ENCODE peak calls at places on chromosomes 11 and 22, in six cellular contexts. One of them, this sample, is unnamed.

GRCh38 chr11:67286621-67287333 is 2.3 kb upstream of the ANKRD13D start:
- DNase-seq in coronary artery: no peak
- DNase-seq in lower lobe of right lung: peak
- DNase-seq in naive thymus-derived CD4-positive, alpha-beta T cell: no peak
- DNase-seq in kidney: peak
- DNase-seq in neuronal stem cell: no peak
- DNase-seq in this sample: no peak

GRCh38 chr11:26573896-26574295 is 1.8 kb upstream of the MUC15 start:
- DNase-seq in neuronal stem cell: no peak
- DNase-seq in kidney: no peak
- DNase-seq in coronary artery: no peak
- DNase-seq in naive thymus-derived CD4-positive, alpha-beta T cell: no peak
- DNase-seq in lower lobe of right lung: no peak
- DNase-seq in this sample: no peak

GRCh38 chr11:15035283-15035682 is 38.1 kb upstream of the CALCB start:
- DNase-seq in lower lobe of right lung: no peak
- DNase-seq in kidney: no peak
- DNase-seq in naive thymus-derived CD4-positive, alpha-beta T cell: no peak
- DNase-seq in neuronal stem cell: no peak
- DNase-seq in coronary artery: no peak
- DNase-seq in this sample: no peak

GRCh38 chr11:69922015-69922595 is 102.9 kb upstream of the FGF3 start:
- DNase-seq in kidney: peak
- DNase-seq in lower lobe of right lung: peak
- DNase-seq in coronary artery: peak
- DNase-seq in naive thymus-derived CD4-positive, alpha-beta T cell: no peak
- DNase-seq in neuronal stem cell: no peak
- DNase-seq in this sample: no peak

GRCh38 chr11:120031612-120032600 is 106.0 kb downstream of the TRIM29 start:
- DNase-seq in lower lobe of right lung: no peak
- DNase-seq in neuronal stem cell: no peak
- DNase-seq in naive thymus-derived CD4-positive, alpha-beta T cell: no peak
- DNase-seq in kidney: no peak
- DNase-seq in coronary artery: peak
- DNase-seq in this sample: no peak

GRCh38 chr11:93370260-93370659 is 39.7 kb downstream of the DEUP1 start:
- DNase-seq in neuronal stem cell: no peak
- DNase-seq in lower lobe of right lung: no peak
- DNase-seq in naive thymus-derived CD4-positive, alpha-beta T cell: no peak
- DNase-seq in kidney: no peak
- DNase-seq in coronary artery: no peak
- DNase-seq in this sample: no peak

GRCh38 chr11:114566273-114566672 is 6.6 kb upstream of the NXPE1 start:
- DNase-seq in kidney: no peak
- DNase-seq in naive thymus-derived CD4-positive, alpha-beta T cell: no peak
- DNase-seq in lower lobe of right lung: no peak
- DNase-seq in coronary artery: no peak
- DNase-seq in neuronal stem cell: peak
- DNase-seq in this sample: no peak

GRCh38 chr11:35525501-35526175 is at the start of gene PAMR1:
- DNase-seq in coronary artery: no peak
- DNase-seq in kidney: peak
- DNase-seq in naive thymus-derived CD4-positive, alpha-beta T cell: peak
- DNase-seq in lower lobe of right lung: peak
- DNase-seq in neuronal stem cell: peak
- DNase-seq in this sample: no peak

GRCh38 chr11:87366766-87367405 is 329.2 kb downstream of the TMEM135 start:
- DNase-seq in neuronal stem cell: no peak
- DNase-seq in kidney: no peak
- DNase-seq in coronary artery: no peak
- DNase-seq in naive thymus-derived CD4-positive, alpha-beta T cell: no peak
- DNase-seq in lower lobe of right lung: no peak
- DNase-seq in this sample: no peak

GRCh38 chr11:117468888-117469287 is 141.2 kb downstream of the CEP164 start:
- DNase-seq in lower lobe of right lung: no peak
- DNase-seq in naive thymus-derived CD4-positive, alpha-beta T cell: no peak
- DNase-seq in coronary artery: no peak
- DNase-seq in neuronal stem cell: no peak
- DNase-seq in kidney: no peak
- DNase-seq in this sample: no peak

GRCh38 chr22:23762866-23763578 is at the start of gene C22orf15:
- DNase-seq in coronary artery: no peak
- DNase-seq in lower lobe of right lung: no peak
- DNase-seq in naive thymus-derived CD4-positive, alpha-beta T cell: peak
- DNase-seq in kidney: no peak
- DNase-seq in neuronal stem cell: no peak
- DNase-seq in this sample: no peak

GRCh38 chr11:70575396-70576060 is 177.2 kb downstream of the CTTN start:
- DNase-seq in neuronal stem cell: no peak
- DNase-seq in coronary artery: no peak
- DNase-seq in naive thymus-derived CD4-positive, alpha-beta T cell: no peak
- DNase-seq in lower lobe of right lung: no peak
- DNase-seq in kidney: no peak
- DNase-seq in this sample: no peak

GRCh38 chr11:12696911-12697581 is 22.8 kb downstream of the TEAD1 start:
- DNase-seq in lower lobe of right lung: no peak
- DNase-seq in naive thymus-derived CD4-positive, alpha-beta T cell: no peak
- DNase-seq in neuronal stem cell: no peak
- DNase-seq in kidney: peak
- DNase-seq in coronary artery: no peak
- DNase-seq in this sample: no peak

GRCh38 chr11:14499178-14499559 is 442 bp downstream of the COPB1 start:
- DNase-seq in kidney: peak
- DNase-seq in lower lobe of right lung: peak
- DNase-seq in naive thymus-derived CD4-positive, alpha-beta T cell: no peak
- DNase-seq in coronary artery: no peak
- DNase-seq in neuronal stem cell: no peak
- DNase-seq in this sample: peak

GRCh38 chr11:65479184-65480145 is 19.4 kb upstream of the MALAT1 start:
- DNase-seq in naive thymus-derived CD4-positive, alpha-beta T cell: no peak
- DNase-seq in lower lobe of right lung: no peak
- DNase-seq in coronary artery: peak
- DNase-seq in kidney: peak
- DNase-seq in neuronal stem cell: no peak
- DNase-seq in this sample: no peak

GRCh38 chr22:37708580-37709444 is 12.0 kb downstream of the TRIOBP start:
- DNase-seq in coronary artery: no peak
- DNase-seq in naive thymus-derived CD4-positive, alpha-beta T cell: no peak
- DNase-seq in kidney: peak
- DNase-seq in neuronal stem cell: no peak
- DNase-seq in lower lobe of right lung: peak
- DNase-seq in this sample: no peak

GRCh38 chr11:18012314-18012905 is 437 bp downstream of the SERGEF start:
- DNase-seq in coronary artery: peak
- DNase-seq in kidney: no peak
- DNase-seq in lower lobe of right lung: peak
- DNase-seq in neuronal stem cell: no peak
- DNase-seq in naive thymus-derived CD4-positive, alpha-beta T cell: peak
- DNase-seq in this sample: peak

GRCh38 chr11:128422576-128423370 is 164.6 kb downstream of the ETS1 start:
- DNase-seq in coronary artery: peak
- DNase-seq in neuronal stem cell: no peak
- DNase-seq in lower lobe of right lung: peak
- DNase-seq in naive thymus-derived CD4-positive, alpha-beta T cell: peak
- DNase-seq in kidney: peak
- DNase-seq in this sample: peak

GRCh38 chr11:122784325-122785155 is 53.8 kb upstream of the CRTAM start:
- DNase-seq in naive thymus-derived CD4-positive, alpha-beta T cell: no peak
- DNase-seq in lower lobe of right lung: no peak
- DNase-seq in kidney: no peak
- DNase-seq in neuronal stem cell: no peak
- DNase-seq in coronary artery: no peak
- DNase-seq in this sample: no peak

GRCh38 chr11:24559315-24559714 is 62.5 kb downstream of the LUZP2 start:
- DNase-seq in kidney: no peak
- DNase-seq in coronary artery: no peak
- DNase-seq in lower lobe of right lung: no peak
- DNase-seq in naive thymus-derived CD4-positive, alpha-beta T cell: no peak
- DNase-seq in neuronal stem cell: no peak
- DNase-seq in this sample: no peak

GRCh38 chr11:96854425-96854824 is 464.6 kb downstream of the JRKL start:
- DNase-seq in naive thymus-derived CD4-positive, alpha-beta T cell: no peak
- DNase-seq in lower lobe of right lung: no peak
- DNase-seq in kidney: no peak
- DNase-seq in neuronal stem cell: no peak
- DNase-seq in coronary artery: no peak
- DNase-seq in this sample: no peak

GRCh38 chr22:33770723-33771122 is 149.6 kb downstream of the LARGE1 start:
- DNase-seq in lower lobe of right lung: no peak
- DNase-seq in neuronal stem cell: no peak
- DNase-seq in kidney: no peak
- DNase-seq in naive thymus-derived CD4-positive, alpha-beta T cell: no peak
- DNase-seq in coronary artery: no peak
- DNase-seq in this sample: no peak

GRCh38 chr11:109109150-109109549 is 312.8 kb upstream of the C11orf87 start:
- DNase-seq in neuronal stem cell: no peak
- DNase-seq in lower lobe of right lung: no peak
- DNase-seq in kidney: no peak
- DNase-seq in naive thymus-derived CD4-positive, alpha-beta T cell: no peak
- DNase-seq in coronary artery: no peak
- DNase-seq in this sample: no peak

GRCh38 chr11:125979521-125979920 is 33.7 kb downstream of the VSIG10L2 start:
- DNase-seq in kidney: no peak
- DNase-seq in neuronal stem cell: no peak
- DNase-seq in lower lobe of right lung: no peak
- DNase-seq in coronary artery: no peak
- DNase-seq in naive thymus-derived CD4-positive, alpha-beta T cell: no peak
- DNase-seq in this sample: no peak

GRCh38 chr11:368414-369335 is 624 bp upstream of the B4GALNT4 start:
- DNase-seq in naive thymus-derived CD4-positive, alpha-beta T cell: no peak
- DNase-seq in coronary artery: no peak
- DNase-seq in lower lobe of right lung: peak
- DNase-seq in neuronal stem cell: peak
- DNase-seq in kidney: peak
- DNase-seq in this sample: no peak
- H3K4me3 ChIP-seq in naive thymus-derived CD4-positive, alpha-beta T cell: peak
- H3K4me3 ChIP-seq in coronary artery: peak
- H3K4me3 ChIP-seq in lower lobe of right lung: no peak
- H3K4me3 ChIP-seq in neuronal stem cell: peak
- H3K4me3 ChIP-seq in kidney: no peak
- H3K4me3 ChIP-seq in this sample: no peak

GRCh38 chr11:2515401-2516275 is 70.8 kb downstream of the KCNQ1 start:
- DNase-seq in neuronal stem cell: no peak
- DNase-seq in kidney: peak
- DNase-seq in lower lobe of right lung: peak
- DNase-seq in naive thymus-derived CD4-positive, alpha-beta T cell: no peak
- DNase-seq in coronary artery: no peak
- DNase-seq in this sample: peak
- H3K27ac ChIP-seq in neuronal stem cell: no peak
- H3K27ac ChIP-seq in kidney: no peak
- H3K27ac ChIP-seq in lower lobe of right lung: no peak
- H3K27ac ChIP-seq in naive thymus-derived CD4-positive, alpha-beta T cell: no peak
- H3K27ac ChIP-seq in coronary artery: no peak
- H3K27ac ChIP-seq in this sample: no peak

DNA sequence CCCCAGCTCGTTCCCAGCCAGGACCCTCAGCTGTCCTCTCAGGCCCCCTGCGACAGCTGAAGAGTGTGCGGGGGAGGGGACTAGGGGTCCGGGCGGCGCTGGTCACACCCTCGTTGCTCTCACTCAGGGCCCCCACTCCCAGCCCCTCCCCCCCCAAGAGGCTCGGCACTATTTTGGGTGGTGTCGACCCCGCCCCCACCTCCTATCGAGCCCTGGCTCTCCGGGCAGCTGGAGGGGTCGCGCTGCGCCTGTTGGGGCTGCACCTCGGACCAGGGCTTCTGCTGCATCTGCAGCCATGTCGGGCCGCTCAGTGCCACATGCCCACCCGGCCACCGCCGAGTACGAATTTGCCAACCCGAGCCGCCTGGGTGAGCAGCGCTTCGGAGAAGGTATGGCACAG is at the start of gene HSPB2:
- DNase-seq in coronary artery: no peak
- DNase-seq in neuronal stem cell: no peak
- DNase-seq in kidney: peak
- DNase-seq in naive thymus-derived CD4-positive, alpha-beta T cell: no peak
- DNase-seq in lower lobe of right lung: no peak
- DNase-seq in this sample: no peak
- H3K4me3 ChIP-seq in coronary artery: peak
- H3K4me3 ChIP-seq in neuronal stem cell: no peak
- H3K4me3 ChIP-seq in kidney: peak
- H3K4me3 ChIP-seq in naive thymus-derived CD4-positive, alpha-beta T cell: no peak
- H3K4me3 ChIP-seq in lower lobe of right lung: peak
- H3K4me3 ChIP-seq in this sample: no peak

DNA sequence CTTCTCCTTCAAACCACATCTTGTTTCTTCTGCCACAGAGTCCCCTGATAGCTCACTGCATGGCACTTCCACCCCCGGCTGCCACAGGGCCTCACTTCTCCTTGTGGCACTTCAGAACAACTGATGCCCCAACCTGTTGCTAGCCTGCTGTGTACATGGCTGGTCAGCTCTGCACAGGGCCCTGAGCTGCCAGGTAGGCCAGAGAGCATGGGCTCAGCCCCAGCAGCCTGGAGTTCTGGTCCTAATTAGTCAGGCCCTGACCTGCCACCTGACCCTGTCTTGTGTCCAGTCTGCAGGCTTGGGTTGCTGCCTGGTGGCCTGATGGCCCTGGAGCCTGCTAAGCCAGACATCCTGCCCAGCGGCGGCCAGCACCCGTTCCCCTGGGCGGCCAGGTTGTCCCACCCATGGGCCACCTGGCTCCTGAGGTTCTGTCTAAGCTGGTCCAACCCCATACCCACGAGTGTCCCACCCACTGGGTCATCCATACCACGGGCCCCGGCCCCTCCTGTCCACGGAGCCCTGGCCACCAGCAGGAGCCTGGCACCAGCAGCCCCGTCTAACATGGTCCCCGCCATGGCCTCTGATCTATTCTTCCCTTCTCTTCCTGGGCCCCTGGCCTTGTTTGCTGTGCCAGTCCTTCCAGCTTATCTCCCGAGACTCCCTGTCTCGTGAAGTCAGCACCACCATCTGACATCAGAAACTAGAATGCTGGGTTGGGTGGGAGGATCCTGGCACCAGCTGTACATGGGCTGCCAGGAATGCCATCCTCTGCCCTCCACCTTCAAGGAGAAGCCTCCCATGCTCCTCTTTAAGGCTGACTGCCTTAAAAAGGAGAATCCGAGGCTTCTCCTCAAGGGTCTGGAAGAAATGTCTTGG is 3.1 kb upstream of the CERK start:
- DNase-seq in kidney: no peak
- DNase-seq in lower lobe of right lung: no peak
- DNase-seq in neuronal stem cell: no peak
- DNase-seq in naive thymus-derived CD4-positive, alpha-beta T cell: no peak
- DNase-seq in coronary artery: no peak
- DNase-seq in this sample: no peak
- H3K27ac ChIP-seq in kidney: no peak
- H3K27ac ChIP-seq in lower lobe of right lung: no peak
- H3K27ac ChIP-seq in neuronal stem cell: no peak
- H3K27ac ChIP-seq in naive thymus-derived CD4-positive, alpha-beta T cell: no peak
- H3K27ac ChIP-seq in coronary artery: no peak
- H3K27ac ChIP-seq in this sample: no peak

DNA sequence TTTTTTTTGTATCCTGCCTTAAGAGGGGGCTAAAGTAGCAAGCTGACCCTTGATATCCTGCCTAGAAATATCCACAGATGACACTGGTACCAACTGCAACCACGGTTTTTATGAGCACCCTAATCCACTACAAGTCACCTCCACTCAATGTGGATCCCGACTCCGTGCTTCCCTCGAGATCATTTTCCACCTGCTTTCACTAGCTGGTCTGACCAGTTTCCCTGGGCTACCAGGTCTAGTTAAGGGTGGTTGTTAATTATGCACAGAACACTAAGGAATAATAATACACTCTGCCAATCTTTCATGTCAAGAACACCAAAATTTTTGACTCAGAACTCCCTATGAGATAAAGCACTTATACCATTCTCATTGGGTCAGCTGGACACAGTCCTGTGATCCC is 82.3 kb downstream of the ABTB2 start:
- DNase-seq in lower lobe of right lung: no peak
- DNase-seq in neuronal stem cell: no peak
- DNase-seq in coronary artery: no peak
- DNase-seq in kidney: no peak
- DNase-seq in naive thymus-derived CD4-positive, alpha-beta T cell: no peak
- DNase-seq in this sample: no peak
- H3K4me3 ChIP-seq in lower lobe of right lung: no peak
- H3K4me3 ChIP-seq in neuronal stem cell: no peak
- H3K4me3 ChIP-seq in coronary artery: no peak
- H3K4me3 ChIP-seq in kidney: no peak
- H3K4me3 ChIP-seq in naive thymus-derived CD4-positive, alpha-beta T cell: no peak
- H3K4me3 ChIP-seq in this sample: no peak

This sample was measured in CD8-positive, alpha-beta memory T cell.